ENCODE peak calls at places on chromosome 11, in eight cellular contexts. One of them, this sample, is unnamed.

GRCh38 chr11:93577291-93577690 is 34.1 kb upstream of the SMCO4 start:
- DNase-seq in activated T-helper 1 cell treated with Interleukin-2 at 50 U/mL for 16 hours: no peak
- DNase-seq in stimulated activated CD4-positive, alpha-beta T cell treated with anti-CD3 and anti-CD28 coated beads, Interleukin-12 subunit alpha, Interleukin-12 subunit beta, amount 100 ng/mL, for 4 hours: no peak
- DNase-seq in neural crest cell: no peak
- DNase-seq in lower leg skin: no peak
- DNase-seq in activated CD8-positive, alpha-beta memory T cell treated with anti-CD3 and anti-CD28 coated beads for 48 hours: no peak
- DNase-seq in CD8-positive, alpha-beta memory T cell: no peak
- DNase-seq in heart left ventricle: no peak
- DNase-seq in this sample: no peak

GRCh38 chr11:43925932-43926505 is 16.4 kb upstream of the C11orf96 start:
- DNase-seq in activated T-helper 1 cell treated with Interleukin-2 at 50 U/mL for 16 hours: no peak
- DNase-seq in stimulated activated CD4-positive, alpha-beta T cell treated with anti-CD3 and anti-CD28 coated beads, Interleukin-12 subunit alpha, Interleukin-12 subunit beta, amount 100 ng/mL, for 4 hours: no peak
- DNase-seq in neural crest cell: no peak
- DNase-seq in lower leg skin: no peak
- DNase-seq in activated CD8-positive, alpha-beta memory T cell treated with anti-CD3 and anti-CD28 coated beads for 48 hours: no peak
- DNase-seq in CD8-positive, alpha-beta memory T cell: no peak
- DNase-seq in heart left ventricle: no peak
- DNase-seq in this sample: no peak

GRCh38 chr11:96741068-96741467 is 351.3 kb downstream of the JRKL start:
- DNase-seq in activated T-helper 1 cell treated with Interleukin-2 at 50 U/mL for 16 hours: no peak
- DNase-seq in stimulated activated CD4-positive, alpha-beta T cell treated with anti-CD3 and anti-CD28 coated beads, Interleukin-12 subunit alpha, Interleukin-12 subunit beta, amount 100 ng/mL, for 4 hours: no peak
- DNase-seq in neural crest cell: no peak
- DNase-seq in lower leg skin: no peak
- DNase-seq in activated CD8-positive, alpha-beta memory T cell treated with anti-CD3 and anti-CD28 coated beads for 48 hours: no peak
- DNase-seq in CD8-positive, alpha-beta memory T cell: no peak
- DNase-seq in heart left ventricle: no peak
- DNase-seq in this sample: no peak

GRCh38 chr11:7892059-7892699 is 38.9 kb downstream of the OR10A6 start:
- DNase-seq in activated T-helper 1 cell treated with Interleukin-2 at 50 U/mL for 16 hours: no peak
- DNase-seq in stimulated activated CD4-positive, alpha-beta T cell treated with anti-CD3 and anti-CD28 coated beads, Interleukin-12 subunit alpha, Interleukin-12 subunit beta, amount 100 ng/mL, for 4 hours: no peak
- DNase-seq in neural crest cell: no peak
- DNase-seq in lower leg skin: no peak
- DNase-seq in activated CD8-positive, alpha-beta memory T cell treated with anti-CD3 and anti-CD28 coated beads for 48 hours: no peak
- DNase-seq in CD8-positive, alpha-beta memory T cell: no peak
- DNase-seq in heart left ventricle: no peak
- DNase-seq in this sample: no peak

GRCh38 chr11:8229299-8230177 is 34.1 kb downstream of the LMO1 start:
- DNase-seq in activated T-helper 1 cell treated with Interleukin-2 at 50 U/mL for 16 hours: no peak
- DNase-seq in stimulated activated CD4-positive, alpha-beta T cell treated with anti-CD3 and anti-CD28 coated beads, Interleukin-12 subunit alpha, Interleukin-12 subunit beta, amount 100 ng/mL, for 4 hours: no peak
- DNase-seq in neural crest cell: no peak
- DNase-seq in lower leg skin: no peak
- DNase-seq in activated CD8-positive, alpha-beta memory T cell treated with anti-CD3 and anti-CD28 coated beads for 48 hours: no peak
- DNase-seq in CD8-positive, alpha-beta memory T cell: no peak
- DNase-seq in heart left ventricle: no peak
- DNase-seq in this sample: no peak

GRCh38 chr11:9977554-9977953 is 313.7 kb downstream of the SWAP70 start:
- DNase-seq in activated T-helper 1 cell treated with Interleukin-2 at 50 U/mL for 16 hours: no peak
- DNase-seq in stimulated activated CD4-positive, alpha-beta T cell treated with anti-CD3 and anti-CD28 coated beads, Interleukin-12 subunit alpha, Interleukin-12 subunit beta, amount 100 ng/mL, for 4 hours: no peak
- DNase-seq in neural crest cell: no peak
- DNase-seq in lower leg skin: no peak
- DNase-seq in activated CD8-positive, alpha-beta memory T cell treated with anti-CD3 and anti-CD28 coated beads for 48 hours: no peak
- DNase-seq in CD8-positive, alpha-beta memory T cell: no peak
- DNase-seq in heart left ventricle: no peak
- DNase-seq in this sample: no peak

GRCh38 chr11:126079640-126080205 is 17.1 kb upstream of the CDON start:
- DNase-seq in activated T-helper 1 cell treated with Interleukin-2 at 50 U/mL for 16 hours: no peak
- DNase-seq in stimulated activated CD4-positive, alpha-beta T cell treated with anti-CD3 and anti-CD28 coated beads, Interleukin-12 subunit alpha, Interleukin-12 subunit beta, amount 100 ng/mL, for 4 hours: no peak
- DNase-seq in neural crest cell: no peak
- DNase-seq in lower leg skin: peak
- DNase-seq in activated CD8-positive, alpha-beta memory T cell treated with anti-CD3 and anti-CD28 coated beads for 48 hours: no peak
- DNase-seq in CD8-positive, alpha-beta memory T cell: no peak
- DNase-seq in heart left ventricle: no peak
- DNase-seq in this sample: no peak

GRCh38 chr11:59368238-59369022 is 9.7 kb downstream of the OR5AN1 start:
- DNase-seq in activated T-helper 1 cell treated with Interleukin-2 at 50 U/mL for 16 hours: no peak
- DNase-seq in stimulated activated CD4-positive, alpha-beta T cell treated with anti-CD3 and anti-CD28 coated beads, Interleukin-12 subunit alpha, Interleukin-12 subunit beta, amount 100 ng/mL, for 4 hours: no peak
- DNase-seq in neural crest cell: no peak
- DNase-seq in lower leg skin: no peak
- DNase-seq in activated CD8-positive, alpha-beta memory T cell treated with anti-CD3 and anti-CD28 coated beads for 48 hours: no peak
- DNase-seq in CD8-positive, alpha-beta memory T cell: no peak
- DNase-seq in heart left ventricle: no peak
- DNase-seq in this sample: no peak

GRCh38 chr11:113385749-113386148 is 1.8 kb upstream of the ANKK1 start:
- DNase-seq in activated T-helper 1 cell treated with Interleukin-2 at 50 U/mL for 16 hours: no peak
- DNase-seq in stimulated activated CD4-positive, alpha-beta T cell treated with anti-CD3 and anti-CD28 coated beads, Interleukin-12 subunit alpha, Interleukin-12 subunit beta, amount 100 ng/mL, for 4 hours: no peak
- DNase-seq in neural crest cell: no peak
- DNase-seq in lower leg skin: no peak
- DNase-seq in activated CD8-positive, alpha-beta memory T cell treated with anti-CD3 and anti-CD28 coated beads for 48 hours: no peak
- DNase-seq in CD8-positive, alpha-beta memory T cell: no peak
- DNase-seq in heart left ventricle: no peak
- DNase-seq in this sample: no peak

GRCh38 chr11:48001438-48002021 is 21.2 kb downstream of the PTPRJ start:
- DNase-seq in activated T-helper 1 cell treated with Interleukin-2 at 50 U/mL for 16 hours: peak
- DNase-seq in stimulated activated CD4-positive, alpha-beta T cell treated with anti-CD3 and anti-CD28 coated beads, Interleukin-12 subunit alpha, Interleukin-12 subunit beta, amount 100 ng/mL, for 4 hours: peak
- DNase-seq in neural crest cell: no peak
- DNase-seq in lower leg skin: no peak
- DNase-seq in activated CD8-positive, alpha-beta memory T cell treated with anti-CD3 and anti-CD28 coated beads for 48 hours: no peak
- DNase-seq in CD8-positive, alpha-beta memory T cell: peak
- DNase-seq in heart left ventricle: no peak
- DNase-seq in this sample: peak

GRCh38 chr11:62996271-62996670 is 11.5 kb upstream of the SLC22A6 start:
- DNase-seq in activated T-helper 1 cell treated with Interleukin-2 at 50 U/mL for 16 hours: no peak
- DNase-seq in stimulated activated CD4-positive, alpha-beta T cell treated with anti-CD3 and anti-CD28 coated beads, Interleukin-12 subunit alpha, Interleukin-12 subunit beta, amount 100 ng/mL, for 4 hours: no peak
- DNase-seq in neural crest cell: no peak
- DNase-seq in lower leg skin: no peak
- DNase-seq in activated CD8-positive, alpha-beta memory T cell treated with anti-CD3 and anti-CD28 coated beads for 48 hours: no peak
- DNase-seq in CD8-positive, alpha-beta memory T cell: no peak
- DNase-seq in heart left ventricle: no peak
- DNase-seq in this sample: no peak

GRCh38 chr11:3368199-3368598 is 10.7 kb downstream of the ZNF195 start:
- DNase-seq in activated T-helper 1 cell treated with Interleukin-2 at 50 U/mL for 16 hours: no peak
- DNase-seq in stimulated activated CD4-positive, alpha-beta T cell treated with anti-CD3 and anti-CD28 coated beads, Interleukin-12 subunit alpha, Interleukin-12 subunit beta, amount 100 ng/mL, for 4 hours: no peak
- DNase-seq in neural crest cell: no peak
- DNase-seq in lower leg skin: no peak
- DNase-seq in activated CD8-positive, alpha-beta memory T cell treated with anti-CD3 and anti-CD28 coated beads for 48 hours: no peak
- DNase-seq in CD8-positive, alpha-beta memory T cell: no peak
- DNase-seq in heart left ventricle: no peak
- DNase-seq in this sample: no peak

GRCh38 chr11:67389477-67389876 is 2.3 kb upstream of the RAD9A start:
- DNase-seq in activated T-helper 1 cell treated with Interleukin-2 at 50 U/mL for 16 hours: no peak
- DNase-seq in stimulated activated CD4-positive, alpha-beta T cell treated with anti-CD3 and anti-CD28 coated beads, Interleukin-12 subunit alpha, Interleukin-12 subunit beta, amount 100 ng/mL, for 4 hours: peak
- DNase-seq in neural crest cell: peak
- DNase-seq in lower leg skin: no peak
- DNase-seq in activated CD8-positive, alpha-beta memory T cell treated with anti-CD3 and anti-CD28 coated beads for 48 hours: no peak
- DNase-seq in CD8-positive, alpha-beta memory T cell: peak
- DNase-seq in heart left ventricle: no peak
- DNase-seq in this sample: no peak

This sample was measured in stimulated activated naive B cell treated with anti-CD40 and anti-IgM and Interleukin-4, amounts not matched to agents 10 μg/mL and 1 μg/mL and 100 μg/mL, for 72 hours.